ENCODE peak calls at places on chromosome 11, in four cellular contexts. One of them, this sample, is unnamed.

GRCh38 chr11:49208006-49208721 is at the start of gene FOLH1:
- DNase-seq in pulmonary artery endothelial cell: no peak
- DNase-seq in CD8-positive, alpha-beta memory T cell: no peak
- DNase-seq in ovary: peak
- DNase-seq in this sample: peak

GRCh38 chr11:62588966-62589637 is 2.2 kb downstream of the TUT1 start:
- DNase-seq in ovary: no peak
- DNase-seq in CD8-positive, alpha-beta memory T cell: no peak
- DNase-seq in pulmonary artery endothelial cell: no peak
- DNase-seq in this sample: no peak

GRCh38 chr11:20511982-20512381 is 87.4 kb upstream of the SLC6A5 start:
- DNase-seq in ovary: no peak
- DNase-seq in pulmonary artery endothelial cell: no peak
- DNase-seq in CD8-positive, alpha-beta memory T cell: no peak
- DNase-seq in this sample: no peak

GRCh38 chr11:46492540-46492939 is 101.0 kb upstream of the CHRM4 start:
- DNase-seq in ovary: no peak
- DNase-seq in pulmonary artery endothelial cell: no peak
- DNase-seq in CD8-positive, alpha-beta memory T cell: no peak
- DNase-seq in this sample: no peak

GRCh38 chr11:66845143-66845875 is 2.1 kb downstream of the RCE1 start:
- DNase-seq in pulmonary artery endothelial cell: no peak
- DNase-seq in ovary: no peak
- DNase-seq in CD8-positive, alpha-beta memory T cell: no peak
- DNase-seq in this sample: no peak

GRCh38 chr11:107293677-107294344 is 163.8 kb downstream of the CWF19L2 start:
- DNase-seq in ovary: no peak
- DNase-seq in pulmonary artery endothelial cell: no peak
- DNase-seq in CD8-positive, alpha-beta memory T cell: no peak
- DNase-seq in this sample: peak

GRCh38 chr11:6611092-6612007 is 666 bp downstream of the TAF10 start:
- DNase-seq in pulmonary artery endothelial cell: no peak
- DNase-seq in ovary: peak
- DNase-seq in CD8-positive, alpha-beta memory T cell: no peak
- DNase-seq in this sample: no peak

GRCh38 chr11:105829084-105829483 is 193.0 kb downstream of the MSANTD4 start:
- DNase-seq in ovary: no peak
- DNase-seq in CD8-positive, alpha-beta memory T cell: no peak
- DNase-seq in pulmonary artery endothelial cell: no peak
- DNase-seq in this sample: no peak

GRCh38 chr11:20158597-20159257 is 1.5 kb downstream of the DBX1 start:
- DNase-seq in ovary: peak
- DNase-seq in CD8-positive, alpha-beta memory T cell: no peak
- DNase-seq in pulmonary artery endothelial cell: peak
- DNase-seq in this sample: peak

GRCh38 chr11:129866328-129866727 is 29.1 kb downstream of the NFRKB start:
- DNase-seq in pulmonary artery endothelial cell: no peak
- DNase-seq in ovary: no peak
- DNase-seq in CD8-positive, alpha-beta memory T cell: no peak
- DNase-seq in this sample: no peak

GRCh38 chr11:4891996-4892640 is 10.4 kb downstream of the OR51T1 start:
- DNase-seq in ovary: no peak
- DNase-seq in pulmonary artery endothelial cell: no peak
- DNase-seq in CD8-positive, alpha-beta memory T cell: no peak
- DNase-seq in this sample: no peak

GRCh38 chr11:31995031-31995430 is 95.8 kb upstream of the RCN1 start:
- DNase-seq in CD8-positive, alpha-beta memory T cell: no peak
- DNase-seq in pulmonary artery endothelial cell: no peak
- DNase-seq in ovary: no peak
- DNase-seq in this sample: no peak

GRCh38 chr11:78708388-78708787 is 133.7 kb upstream of the NARS2 start:
- DNase-seq in pulmonary artery endothelial cell: no peak
- DNase-seq in CD8-positive, alpha-beta memory T cell: no peak
- DNase-seq in ovary: no peak
- DNase-seq in this sample: no peak

GRCh38 chr11:72812604-72812967 is 1.6 kb upstream of the ATG16L2 start:
- DNase-seq in CD8-positive, alpha-beta memory T cell: no peak
- DNase-seq in pulmonary artery endothelial cell: no peak
- DNase-seq in ovary: no peak
- DNase-seq in this sample: no peak

GRCh38 chr11:31804439-31805036 is 6.6 kb downstream of the PAX6 start:
- DNase-seq in CD8-positive, alpha-beta memory T cell: no peak
- DNase-seq in ovary: no peak
- DNase-seq in pulmonary artery endothelial cell: no peak
- DNase-seq in this sample: no peak

GRCh38 chr11:132914600-132914999 is 617.7 kb downstream of the OPCML start:
- DNase-seq in pulmonary artery endothelial cell: no peak
- DNase-seq in CD8-positive, alpha-beta memory T cell: no peak
- DNase-seq in ovary: no peak
- DNase-seq in this sample: no peak

GRCh38 chr11:124080319-124081001 is 34.8 kb upstream of the VWA5A start:
- DNase-seq in pulmonary artery endothelial cell: no peak
- DNase-seq in ovary: no peak
- DNase-seq in CD8-positive, alpha-beta memory T cell: no peak
- DNase-seq in this sample: no peak

GRCh38 chr11:76798656-76799055 is 15.5 kb downstream of the TSKU start:
- DNase-seq in CD8-positive, alpha-beta memory T cell: no peak
- DNase-seq in ovary: no peak
- DNase-seq in pulmonary artery endothelial cell: no peak
- DNase-seq in this sample: no peak

GRCh38 chr11:76276046-76276772 is 69.9 kb upstream of the WNT11 start:
- DNase-seq in pulmonary artery endothelial cell: no peak
- DNase-seq in CD8-positive, alpha-beta memory T cell: no peak
- DNase-seq in ovary: no peak
- DNase-seq in this sample: no peak

GRCh38 chr11:19393941-19394340 is 153.2 kb upstream of the E2F8 start:
- DNase-seq in CD8-positive, alpha-beta memory T cell: no peak
- DNase-seq in pulmonary artery endothelial cell: no peak
- DNase-seq in ovary: no peak
- DNase-seq in this sample: no peak

GRCh38 chr11:72227316-72228228 is 3.0 kb downstream of the INPPL1 start:
- DNase-seq in ovary: no peak
- DNase-seq in pulmonary artery endothelial cell: no peak
- DNase-seq in CD8-positive, alpha-beta memory T cell: no peak
- DNase-seq in this sample: no peak

GRCh38 chr11:47616726-47617416 is 22.7 kb upstream of the C1QTNF4 start:
- DNase-seq in CD8-positive, alpha-beta memory T cell: no peak
- DNase-seq in pulmonary artery endothelial cell: peak
- DNase-seq in ovary: peak
- DNase-seq in this sample: peak

GRCh38 chr11:8756201-8756600 is 73.6 kb downstream of the RPL27A start:
- DNase-seq in pulmonary artery endothelial cell: no peak
- DNase-seq in CD8-positive, alpha-beta memory T cell: no peak
- DNase-seq in ovary: no peak
- DNase-seq in this sample: no peak

GRCh38 chr11:132126973-132127900 is 756.8 kb downstream of the NTM start:
- DNase-seq in CD8-positive, alpha-beta memory T cell: no peak
- DNase-seq in ovary: no peak
- DNase-seq in pulmonary artery endothelial cell: peak
- DNase-seq in this sample: peak

GRCh38 chr11:114354076-114354475 is 46.2 kb downstream of the C11orf71 start:
- DNase-seq in CD8-positive, alpha-beta memory T cell: no peak
- DNase-seq in ovary: no peak
- DNase-seq in pulmonary artery endothelial cell: peak
- DNase-seq in this sample: no peak

GRCh38 chr11:22703040-22703439 is 36.6 kb downstream of the GAS2 start:
- DNase-seq in pulmonary artery endothelial cell: peak
- DNase-seq in CD8-positive, alpha-beta memory T cell: no peak
- DNase-seq in ovary: no peak
- DNase-seq in this sample: peak

GRCh38 chr11:134164490-134165370 is 59.0 kb downstream of the NCAPD3 start:
- DNase-seq in pulmonary artery endothelial cell: no peak
- DNase-seq in CD8-positive, alpha-beta memory T cell: no peak
- DNase-seq in ovary: no peak
- DNase-seq in this sample: no peak

GRCh38 chr11:126308271-126308671 is 4.4 kb downstream of the DCPS start:
- DNase-seq in CD8-positive, alpha-beta memory T cell: no peak
- DNase-seq in pulmonary artery endothelial cell: no peak
- DNase-seq in ovary: no peak
- DNase-seq in this sample: no peak

GRCh38 chr11:96134622-96135021 is 208.4 kb downstream of the MAML2 start:
- DNase-seq in pulmonary artery endothelial cell: no peak
- DNase-seq in ovary: no peak
- DNase-seq in CD8-positive, alpha-beta memory T cell: peak
- DNase-seq in this sample: no peak